ENCODE peak calls at places on chromosomes 3 and 15, in eight cellular contexts. F is AG04449, L is fibroblast of lung, N is AG04450, O is neural progenitor cell, Q is heart right ventricle, C is left ventricle myocardium inferior, H is tibial artery. G is an unnamed sample.
A peak's percentile ranks its signal among the peaks of the same experiment; 100 is the strongest.

GRCh38 chr15:75738647-75739325 is 26.1 kb upstream of the CSPG4 start:
- DNase-seq in F (no peak), L (peak; percentile 91), N (peak; percentile 66), O (peak; percentile 98), Q (peak; percentile 95), C (peak; percentile 95), H (peak; percentile 97), G (peak; percentile 82)

GRCh38 chr3:67018105-67018788 is 20.1 kb downstream of the KBTBD8 start:
- DNase-seq in F (no peak), L (no peak), N (no peak), O (no peak), Q (peak; percentile 44), C (peak; percentile 61), H (no peak), G (peak; percentile 44)

GRCh38 chr3:64464955-64465354 is 222.8 kb downstream of the ADAMTS9 start:
- DNase-seq in F (no peak), L (no peak), N (no peak), O (no peak), Q (no peak), C (no peak), H (no peak), G (no peak)

GRCh38 chr3:128270559-128271492 is 117.5 kb downstream of the EEFSEC start:
- DNase-seq in F (no peak), L (no peak), N (no peak), O (no peak), Q (no peak), C (no peak), H (no peak), G (no peak)

GRCh38 chr3:87336761-87337160 is 60.4 kb upstream of the POU1F1 start:
- DNase-seq in F (no peak), L (peak; percentile 10), N (no peak), O (no peak), Q (no peak), C (no peak), H (no peak), G (no peak)

GRCh38 chr3:186849392-186849975 is 7.0 kb downstream of the ADIPOQ start:
- DNase-seq in F (no peak), L (peak; percentile 40), N (no peak), O (peak; percentile 54), Q (no peak), C (no peak), H (no peak), G (peak; percentile 60)

GRCh38 chr15:49320337-49320736 is 102.7 kb upstream of the FGF7 start:
- DNase-seq in F (no peak), L (no peak), N (no peak), O (no peak), Q (no peak), C (no peak), H (no peak), G (no peak)

GRCh38 chr3:69145688-69146087 is 23.3 kb upstream of the LMOD3 start:
- DNase-seq in F (no peak), L (no peak), N (no peak), O (no peak), Q (no peak), C (no peak), H (no peak), G (no peak)

GRCh38 chr3:127629462-127630403 is 748 bp downstream of the PODXL2 start:
- DNase-seq in F (no peak), L (no peak), N (no peak), O (no peak), Q (no peak), C (no peak), H (no peak), G (no peak)

GRCh38 chr3:184672972-184673875 is 38.6 kb downstream of the MAGEF1 start:
- DNase-seq in F (no peak), L (no peak), N (no peak), O (no peak), Q (no peak), C (no peak), H (no peak), G (no peak)

GRCh38 chr3:194472290-194472920 is 14.4 kb downstream of the ATP13A3 start:
- DNase-seq in F (no peak), L (peak; percentile 71), N (peak; percentile 55), O (peak; percentile 72), Q (no peak), C (no peak), H (no peak), G (peak; percentile 86)

GRCh38 chr15:99082798-99083197 is 22.1 kb upstream of the SYNM start:
- DNase-seq in F (no peak), L (no peak), N (no peak), O (no peak), Q (no peak), C (no peak), H (no peak), G (no peak)

GRCh38 chr3:153897842-153898241 is 223.3 kb upstream of the ARHGEF26 start:
- DNase-seq in F (no peak), L (no peak), N (no peak), O (no peak), Q (no peak), C (no peak), H (no peak), G (no peak)

GRCh38 chr3:48899298-48899697 is 616 bp upstream of the SLC25A20 start:
- DNase-seq in F (no peak), L (no peak), N (no peak), O (no peak), Q (no peak), C (no peak), H (no peak), G (no peak)

GRCh38 chr3:137845666-137846065 is 81.6 kb downstream of the SOX14 start:
- DNase-seq in F (no peak), L (no peak), N (no peak), O (peak; percentile 21), Q (no peak), C (no peak), H (no peak), G (no peak)

GRCh38 chr3:12752111-12752510 is 6.9 kb downstream of the TMEM40 start:
- DNase-seq in F (no peak), L (no peak), N (no peak), O (no peak), Q (no peak), C (no peak), H (no peak), G (no peak)

DNA sequence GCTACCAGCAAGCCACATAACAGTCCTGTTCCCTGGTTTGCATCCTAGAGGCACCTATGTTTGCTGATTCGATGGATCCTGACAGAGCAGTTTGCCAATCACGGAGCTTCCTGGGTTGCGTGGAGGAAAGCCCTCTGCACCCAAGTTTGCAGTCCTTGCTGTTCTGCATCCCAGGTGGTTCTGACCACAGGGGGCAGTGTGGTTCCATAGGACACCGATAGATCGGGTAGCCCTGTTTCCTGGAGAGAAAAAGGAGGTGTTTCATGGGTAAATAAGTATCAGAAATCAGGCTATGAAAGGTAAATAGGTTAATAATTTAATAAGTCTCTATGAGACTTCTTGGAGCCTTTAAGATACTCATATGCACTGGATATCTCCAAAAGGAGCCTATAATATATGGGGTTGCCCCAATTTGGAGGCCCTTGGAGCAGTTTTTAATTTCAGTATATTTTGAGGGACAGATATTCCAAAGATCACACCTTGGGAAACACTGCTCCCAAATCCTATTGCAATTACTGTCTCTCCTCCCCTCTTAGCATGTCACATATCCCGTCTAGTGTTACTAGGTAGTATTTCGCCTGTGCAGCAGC is 194.6 kb upstream of the TPM1 start:
- DNase-seq in F (no peak), L (peak; percentile 50), N (no peak), O (peak; percentile 74), Q (peak; percentile 74), C (peak; percentile 71), H (no peak), G (peak; percentile 53)
- TF ChIP-seq CTCF in F (peak; percentile 45), L (peak; percentile 62), N (peak; percentile 53), O (peak; percentile 69), Q (peak; percentile 87), C (peak; percentile 85), H (peak; percentile 71), G (peak; percentile 57)

DNA sequence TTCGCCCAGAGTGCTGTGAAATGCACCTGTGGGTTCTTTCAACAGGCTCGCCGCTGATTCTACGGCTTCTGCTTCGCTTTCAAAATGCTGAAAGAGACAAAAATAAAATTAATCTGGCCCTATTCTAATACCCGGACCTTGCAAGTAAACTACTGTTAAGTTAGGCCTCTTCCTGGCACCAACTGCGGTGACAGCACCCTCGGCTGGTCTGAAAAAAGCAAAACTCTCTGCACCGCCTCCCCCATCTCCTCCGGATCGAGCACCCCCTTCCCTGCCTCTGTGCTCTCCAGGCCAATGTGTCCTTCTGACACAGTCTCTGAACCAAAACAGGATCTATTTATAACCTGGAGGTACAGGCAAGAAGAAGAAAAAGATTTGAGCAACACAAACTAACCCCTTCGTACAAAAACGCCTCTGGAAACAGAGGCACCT is 1.1 kb downstream of the ATOSA start:
- DNase-seq in F (no peak), L (peak; percentile 70), N (no peak), O (peak; percentile 59), Q (peak; percentile 35), C (peak; percentile 57), H (peak; percentile 86), G (peak; percentile 64)
- H3K4me3 ChIP-seq in F (peak overlapping the region; percentile 84), L (peak overlapping the region; percentile 84), N (peak overlapping the region; percentile 89), O (peak overlapping the region; percentile 88), Q (peak overlapping the region; percentile 93), C (peak overlapping the region; percentile 96), H (peak overlapping the region; percentile 93), G (peak overlapping the region; percentile 87)

DNA sequence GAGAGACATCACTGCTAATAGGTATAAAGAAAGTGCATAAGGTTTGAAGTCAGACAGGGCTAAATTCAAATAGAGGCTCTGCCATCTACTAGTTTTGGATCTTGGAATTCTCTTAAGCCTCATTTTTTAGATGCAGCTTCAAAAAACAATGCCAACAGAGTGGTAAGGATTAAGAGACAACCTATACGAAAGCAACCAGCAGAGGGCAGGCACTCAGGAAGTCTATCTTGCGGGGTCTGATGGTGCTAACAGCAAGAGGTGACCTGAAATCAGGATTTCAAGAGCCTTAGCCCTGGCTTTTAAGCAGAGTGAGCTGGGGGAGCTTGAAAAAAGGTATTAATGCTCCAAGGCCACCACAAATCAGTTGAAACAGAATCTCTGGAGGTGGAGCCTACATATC is 40.7 kb downstream of the LDHAL6B start:
- DNase-seq in F (no peak), L (peak; percentile 65), N (peak; percentile 50), O (peak; percentile 84), Q (no peak), C (no peak), H (peak; percentile 72), G (peak; percentile 87)
- TF ChIP-seq CTCF in F (peak; percentile 71), L (peak; percentile 77), N (peak; percentile 76), O (peak; percentile 78), Q (peak; percentile 56), C (peak; percentile 69), H (peak; percentile 55), G (peak; percentile 67)

DNA sequence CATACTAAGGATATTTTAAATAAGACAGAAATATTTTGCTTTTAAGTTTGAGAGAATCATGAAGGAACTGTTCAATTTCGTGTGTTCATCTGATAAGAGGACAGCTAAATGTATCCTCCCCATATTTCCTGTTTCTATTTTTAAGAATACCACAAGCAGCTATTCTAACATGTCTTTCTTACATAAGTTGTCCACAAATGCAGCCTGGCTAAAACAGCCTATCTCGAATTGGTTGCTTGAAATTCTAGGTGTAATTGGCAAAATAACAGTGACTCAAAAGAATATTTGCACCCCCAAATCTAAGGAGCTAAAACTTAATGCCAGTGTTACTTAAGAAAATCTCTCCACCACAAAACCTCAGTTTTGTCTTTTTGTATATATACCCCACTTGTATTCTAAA is 35.0 kb downstream of the BTLA start:
- DNase-seq in F (no peak), L (peak; percentile 29), N (no peak), O (no peak), Q (no peak), C (no peak), H (no peak), G (peak; percentile 43)
- H3K4me3 ChIP-seq in F (no peak overlapping the region), L (no peak overlapping the region), N (no peak overlapping the region), O (no peak overlapping the region), Q (no peak overlapping the region), C (no peak overlapping the region), H (no peak overlapping the region), G (no peak overlapping the region)